ENCODE peak calls at places on chromosomes 11 and 22, in four cellular contexts. Z, R, B and M are unnamed samples.

GRCh38 chr11:74221816-74222215 is 50.7 kb downstream of the PPME1 start:
- DNase-seq in Z (no peak), R (no peak), B (no peak), M (no peak)

GRCh38 chr11:119377112-119377901 is 4.2 kb downstream of the USP2 start:
- DNase-seq in Z (no peak), R (peak; percentile 44), B (no peak), M (no peak)

GRCh38 chr11:119937412-119937811 is 200.5 kb downstream of the TRIM29 start:
- DNase-seq in Z (no peak), R (no peak), B (no peak), M (no peak)

GRCh38 chr11:8809605-8810272 is 101.2 kb upstream of the AKIP1 start:
- DNase-seq in Z (no peak), R (no peak), B (no peak), M (peak; percentile 24)

GRCh38 chr22:29431986-29432385 is 6.4 kb upstream of the RFPL1 start:
- DNase-seq in Z (no peak), R (peak; percentile 29), B (no peak), M (no peak)

GRCh38 chr11:103433976-103434375 is 324.8 kb downstream of the DYNC2H1 start:
- DNase-seq in Z (no peak), R (no peak), B (no peak), M (no peak)

GRCh38 chr11:9274499-9275228 is 9.5 kb upstream of the DENND5A start:
- DNase-seq in Z (no peak), R (no peak), B (no peak), M (no peak)

GRCh38 chr11:426851-427250 is 12.1 kb upstream of the SIGIRR start:
- DNase-seq in Z (no peak), R (no peak), B (no peak), M (no peak)

GRCh38 chr11:75246673-75247350 is 6.2 kb downstream of the TPBGL start:
- DNase-seq in Z (no peak), R (no peak), B (no peak), M (no peak)

GRCh38 chr11:60984616-60985015 is 13.1 kb downstream of the CD6 start:
- DNase-seq in Z (no peak), R (no peak), B (no peak), M (no peak)

GRCh38 chr11:26575946-26576345 is 3.9 kb upstream of the MUC15 start:
- DNase-seq in Z (no peak), R (no peak), B (no peak), M (no peak)

GRCh38 chr11:80388133-80388532 is 947.3 kb upstream of the TENM4 start:
- DNase-seq in Z (no peak), R (no peak), B (no peak), M (no peak)

GRCh38 chr11:36389811-36390210 is 93.7 kb downstream of the PRR5L start:
- DNase-seq in Z (no peak), R (no peak), B (no peak), M (no peak)

DNA sequence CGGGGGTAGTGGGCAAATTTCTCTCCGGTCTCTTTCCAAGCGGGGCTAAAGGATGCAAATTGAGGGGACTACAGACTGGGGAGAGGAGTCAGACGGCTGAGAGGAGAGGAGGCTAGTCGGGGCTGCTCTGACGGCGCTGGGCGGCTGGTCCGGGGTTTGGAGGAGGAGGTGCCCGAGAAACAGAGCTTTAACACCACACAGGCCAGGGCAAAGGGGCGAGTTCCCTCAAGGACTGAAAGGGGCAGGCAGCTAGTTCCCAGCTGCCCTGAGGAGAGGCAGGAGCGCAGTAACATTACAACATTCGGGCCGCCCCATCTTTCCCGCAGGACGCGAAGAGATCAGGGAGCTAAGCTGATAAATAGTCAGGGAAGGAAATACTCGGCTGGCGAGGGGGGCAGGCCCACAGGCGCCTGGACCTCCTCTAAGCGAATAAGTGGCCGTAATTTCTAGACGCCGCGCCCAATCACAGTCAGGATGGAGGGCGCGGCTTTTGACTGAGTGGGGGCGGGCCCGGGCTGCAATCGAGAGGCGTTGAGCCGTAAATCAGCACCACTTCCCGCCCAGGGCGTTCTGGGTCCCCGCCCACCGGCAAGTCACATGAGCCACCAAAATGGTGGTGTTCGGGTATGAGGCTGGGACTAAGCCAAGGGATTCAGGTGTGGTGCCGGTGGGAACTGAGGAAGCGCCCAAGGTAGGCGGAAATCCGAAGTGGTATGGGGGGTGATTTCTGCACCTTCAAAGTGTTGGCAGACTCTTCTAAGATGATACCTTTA is at the start of gene TMEM126B:
- DNase-seq in Z (peak; percentile 97), R (peak; percentile 98), B (peak; percentile 84), M (peak; percentile 95)
- TF ChIP-seq NR3C1 in Z (no peak), R (no peak), B (no peak), M (no peak)

DNA sequence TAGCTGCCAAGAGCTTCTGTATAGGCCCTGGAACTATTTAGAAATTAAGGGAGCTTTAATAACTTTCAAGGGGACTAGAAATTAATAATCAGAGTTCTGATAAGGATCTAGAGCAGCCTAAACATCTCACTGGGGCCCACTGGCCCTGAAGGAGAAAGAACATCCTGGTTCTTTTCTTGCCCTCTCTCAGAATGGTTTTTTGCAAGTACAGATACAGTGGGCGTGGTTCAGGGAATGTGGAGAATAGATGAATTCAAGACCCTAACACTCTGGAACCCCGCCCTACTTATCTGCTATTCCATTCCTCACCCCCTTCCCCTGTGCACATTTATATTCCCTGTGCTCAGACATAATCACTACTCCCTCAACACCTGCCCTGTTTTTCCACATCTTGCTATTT is 90.2 kb downstream of the PARVA start:
- DNase-seq in Z (no peak), R (no peak), B (no peak), M (no peak)
- TF ChIP-seq NR3C1 in Z (no peak), R (no peak), B (no peak), M (no peak)

DNA sequence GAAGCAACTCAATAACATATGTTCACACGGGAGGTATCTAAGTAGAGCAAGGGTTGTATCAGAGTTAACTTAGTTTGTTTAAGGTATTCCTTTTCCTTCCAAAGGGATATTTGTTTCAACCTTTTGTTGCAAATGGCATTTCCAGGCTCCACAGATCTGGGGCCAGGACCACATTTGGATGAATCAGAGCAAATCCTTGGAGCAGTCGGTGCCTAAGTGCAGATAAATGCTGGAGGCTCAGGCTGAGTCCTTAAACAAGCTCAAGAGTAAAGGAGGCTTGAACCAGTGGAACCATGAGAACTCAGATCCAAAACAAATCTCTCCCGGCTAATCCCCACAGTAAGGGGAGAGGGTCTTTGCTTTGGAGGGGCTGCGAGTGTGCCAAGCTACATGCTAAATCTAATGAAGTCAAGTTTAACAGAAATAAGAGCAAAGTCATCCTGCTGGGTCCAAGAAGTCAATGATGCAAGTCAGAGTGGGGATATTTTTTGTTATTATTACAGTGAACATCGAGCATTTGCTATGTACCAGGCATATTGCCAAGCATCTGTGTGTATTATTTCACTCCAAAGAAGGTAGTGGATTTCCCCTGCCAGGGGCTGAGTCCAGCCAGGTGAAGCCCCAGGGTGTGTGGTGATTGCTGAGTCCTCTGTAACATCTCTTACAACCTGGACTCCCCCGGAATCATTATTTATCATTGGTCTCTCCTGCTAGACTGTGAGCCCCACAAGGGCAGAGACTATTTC is 548.8 kb downstream of the MIAT start:
- DNase-seq in Z (no peak), R (no peak), B (no peak), M (no peak)
- TF ChIP-seq NR3C1 in Z (no peak), R (no peak), B (no peak), M (no peak)

DNA sequence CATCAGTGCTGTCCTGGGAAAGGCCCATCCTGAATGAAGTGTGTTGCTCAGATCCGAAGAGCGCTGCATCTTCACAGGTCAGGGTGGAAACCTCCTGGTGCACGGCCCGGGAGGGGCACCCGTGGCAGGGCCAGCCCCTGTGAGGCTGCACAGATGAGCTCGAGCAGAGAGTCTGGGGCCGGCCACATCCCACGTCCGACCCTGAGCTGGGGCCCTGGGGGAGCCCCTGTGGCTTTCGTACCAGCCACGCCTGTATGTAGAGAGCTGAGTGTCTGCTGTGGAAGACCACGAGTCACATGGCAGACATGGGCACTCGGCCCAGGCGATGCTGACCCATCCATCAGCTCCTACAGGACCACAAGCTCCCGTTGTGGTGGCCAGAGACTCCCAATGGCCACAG is 24.9 kb upstream of the SEPTIN5 start:
- DNase-seq in Z (no peak), R (no peak), B (no peak), M (no peak)
- TF ChIP-seq NR3C1 in Z (no peak), R (no peak), B (no peak), M (no peak)

DNA sequence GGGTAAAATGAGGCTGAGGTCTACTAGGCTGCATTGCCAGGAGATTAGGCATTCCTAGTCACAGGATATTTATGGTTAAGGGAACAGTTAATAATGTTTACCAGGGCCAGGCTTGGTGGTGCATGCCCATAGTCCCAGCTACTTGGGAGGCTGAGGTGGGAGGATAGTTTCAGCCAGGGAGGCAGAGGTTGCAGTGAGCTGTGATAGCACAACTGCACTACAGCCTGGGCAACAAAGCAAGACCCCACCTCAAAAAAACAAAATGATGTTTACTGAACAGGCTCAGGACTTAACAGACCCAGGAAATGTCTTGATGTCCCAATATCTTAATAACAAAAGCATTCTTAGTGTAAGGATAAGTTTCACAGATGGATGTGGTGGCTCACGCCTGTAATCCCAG is 2.8 kb upstream of the MRPL16 start:
- DNase-seq in Z (no peak), R (no peak), B (no peak), M (no peak)
- TF ChIP-seq NR3C1 in Z (no peak), R (no peak), B (no peak), M (no peak)

DNA sequence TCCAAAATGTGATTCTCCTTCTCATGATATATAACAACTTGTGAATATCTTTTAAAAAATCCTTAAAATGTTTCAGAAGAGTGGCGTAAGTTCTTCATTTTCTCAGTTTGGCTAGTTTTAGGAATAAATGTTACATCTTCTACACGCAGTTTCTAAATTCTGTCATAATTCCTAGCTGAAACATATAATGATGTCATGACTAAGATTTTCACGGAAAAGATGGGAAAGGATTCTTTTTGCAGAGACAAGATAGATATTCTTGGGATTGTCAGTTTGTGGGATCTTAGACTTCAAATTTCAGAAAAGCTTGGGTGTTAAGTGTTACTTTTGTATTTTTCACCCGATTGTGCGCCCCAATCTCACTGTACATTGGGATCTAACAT is 1.7 kb downstream of the EED start:
- DNase-seq in Z (no peak), R (no peak), B (no peak), M (no peak)
- TF ChIP-seq NR3C1 in Z (no peak), R (no peak), B (no peak), M (no peak)